ENCODE peak calls at places on chromosomes 12 and 14, in five cellular contexts. A is IMR-90; J is Panc1; P is WTC11; W is stimulated activated naive CD8-positive, alpha-beta T cell treated with anti-CD3 and anti-CD28 coated beads, Interleukin-15, Interleukin-2, amounts not matched to agents 100 U/mL and 50 U/mL, for 24 hours. K is an unnamed sample.

GRCh38 chr12:96710127-96710745 is 196.8 kb upstream of the NEDD1 start:
- ATAC-seq in P (peak; percentile 95), J (no peak), W (no peak), A (no peak), K (no peak)

GRCh38 chr14:50038398-50039119 is 77.8 kb downstream of the VCPKMT start:
- ATAC-seq in P (no peak), W (peak; percentile 89), A (peak; percentile 78), J (peak; percentile 63), K (peak; percentile 82)

GRCh38 chr12:93122089-93122488 is 193.0 kb upstream of the EEA1 start:
- ATAC-seq in W (no peak), J (no peak), A (peak; percentile 29), P (no peak), K (no peak)

GRCh38 chr12:44819884-44820283 is 56.2 kb downstream of the NELL2 start:
- ATAC-seq in W (peak; percentile 56), P (no peak), A (no peak), J (no peak), K (peak; percentile 45)

GRCh38 chr12:53571295-53571694 is 54.9 kb downstream of the ATF7 start:
- ATAC-seq in J (no peak), A (no peak), P (no peak), W (no peak), K (no peak)

GRCh38 chr12:14010989-14011388 is 29.6 kb upstream of the GRIN2B start:
- ATAC-seq in W (no peak), J (no peak), A (no peak), P (no peak), K (no peak)

GRCh38 chr12:69987453-69988102 is 162.6 kb downstream of the MYRFL start:
- ATAC-seq in P (no peak), W (no peak), A (peak; percentile 76), J (no peak), K (no peak)

GRCh38 chr14:81400202-81400678 is at the start of gene STON2:
- ATAC-seq in A (no peak), W (peak; percentile 60), P (peak; percentile 51), J (no peak), K (peak; percentile 73)

GRCh38 chr12:6347367-6348338 is 5.8 kb upstream of the TNFRSF1A start:
- ATAC-seq in W (no peak), J (no peak), P (no peak), A (peak; percentile 12), K (no peak)

GRCh38 chr14:72479471-72479931 is 414.4 kb downstream of the DPF3 start:
- ATAC-seq in P (peak; percentile 60), W (no peak), J (no peak), A (no peak), K (peak; percentile 9)

GRCh38 chr14:32808574-32809098 is 130.0 kb upstream of the NPAS3 start:
- ATAC-seq in W (no peak), A (peak; percentile 60), P (no peak), J (no peak), K (no peak)

GRCh38 chr12:117072106-117072505 is 27.1 kb downstream of the TESC start:
- ATAC-seq in W (no peak), A (no peak), J (no peak), P (no peak), K (no peak)

GRCh38 chr14:75554482-75554881 is 23.9 kb upstream of the FLVCR2 start:
- ATAC-seq in W (no peak), A (peak; percentile 25), P (no peak), J (no peak), K (no peak)

GRCh38 chr12:116385486-116386217 is 108.2 kb upstream of the MED13L start:
- ATAC-seq in A (no peak), J (no peak), P (peak; percentile 14), W (no peak), K (no peak)

GRCh38 chr12:80154261-80154660 is 54.9 kb downstream of the OTOGL start:
- ATAC-seq in P (no peak), A (no peak), W (no peak), J (peak; percentile 65), K (no peak)

GRCh38 chr12:24853588-24853987 is 95.3 kb downstream of the BCAT1 start:
- ATAC-seq in A (no peak), W (no peak), J (no peak), P (no peak), K (peak; percentile 59)

GRCh38 chr12:49233842-49234526 is 30.9 kb upstream of the TUBA1C start:
- ATAC-seq in J (no peak), A (no peak), P (no peak), W (no peak), K (no peak)

GRCh38 chr12:105523164-105524057 is 192.9 kb downstream of the C12orf75 start:
- ATAC-seq in P (no peak), A (peak; percentile 92), W (no peak), J (no peak), K (no peak)

K was measured in activated T-helper 17 cell treated with anti-CD3 and anti-CD28 coated beads, Interleukin-2, amount 50 U/mL, for 72 hours.